ENCODE peak calls at places on chromosomes 12 and 14, in nine cellular contexts. Q is breast epithelium, C is fibroblast of lung, S is astrocyte, L is bronchial epithelial cell, N is WTC11, J is lower lobe of right lung, F is endothelial cell, W is A549. A is an unnamed sample.

GRCh38 chr12:57214398-57214781 is 2.2 kb upstream of the NXPH4 start:
- DNase-seq in J (no peak), F (peak; percentile 71), Q (peak; percentile 46), N (peak; percentile 89), L (peak; percentile 44), W (peak; percentile 91), S (no peak), C (peak; percentile 37), A (peak; percentile 81)

GRCh38 chr14:88168498-88169165 is 154.4 kb downstream of the KCNK10 start:
- DNase-seq in F (peak; percentile 28), C (peak; percentile 6), W (peak; percentile 18), S (no peak), N (peak; percentile 58), L (peak; percentile 39), J (no peak), Q (no peak), A (peak; percentile 33)

GRCh38 chr14:55297611-55298323 is 26.5 kb downstream of the FBXO34 start:
- DNase-seq in W (no peak), Q (peak; percentile 63), L (peak; percentile 82), N (no peak), J (peak; percentile 57), F (no peak), S (no peak), C (no peak), A (no peak)

GRCh38 chr12:82672811-82673495 is 13.8 kb upstream of the TMTC2 start:
- DNase-seq in W (no peak), C (no peak), S (no peak), J (no peak), N (no peak), F (no peak), L (no peak), Q (no peak), A (no peak)

GRCh38 chr14:55583942-55584468 is 4.0 kb downstream of the KTN1 start:
- DNase-seq in Q (no peak), F (no peak), J (no peak), L (no peak), S (no peak), W (no peak), C (no peak), N (no peak), A (no peak)

GRCh38 chr12:77122236-77122635 is 56.9 kb upstream of the E2F7 start:
- DNase-seq in S (peak; percentile 98), W (no peak), C (peak; percentile 99), F (no peak), J (no peak), L (peak; percentile 95), N (no peak), Q (no peak), A (no peak)

GRCh38 chr14:76810953-76811400 is 1.7 kb downstream of the ANGEL1 start:
- DNase-seq in S (peak; percentile 17), J (no peak), Q (no peak), F (peak; percentile 17), L (peak; percentile 32), C (peak; percentile 27), N (no peak), W (peak; percentile 38), A (no peak)

GRCh38 chr14:92323916-92324818 is 1.2 kb downstream of the SLC24A4 start:
- DNase-seq in C (no peak), L (no peak), F (no peak), N (peak; percentile 30), Q (no peak), J (no peak), W (no peak), S (no peak), A (peak; percentile 15)

GRCh38 chr14:105058521-105059034 is 6.7 kb downstream of the GPR132 start:
- DNase-seq in L (no peak), F (no peak), Q (no peak), C (no peak), J (peak; percentile 28), S (no peak), W (no peak), N (no peak), A (no peak)

GRCh38 chr12:116959845-116960514 is 49.2 kb downstream of the FBXW8 start:
- DNase-seq in C (peak; percentile 34), S (peak; percentile 26), L (no peak), Q (no peak), N (no peak), J (no peak), W (no peak), F (no peak), A (no peak)

GRCh38 chr12:1885082-1885596 is 33.3 kb downstream of the CACNA2D4 start:
- DNase-seq in Q (no peak), S (no peak), W (no peak), N (no peak), J (no peak), L (no peak), C (no peak), F (no peak), A (no peak)

GRCh38 chr12:115079760-115080159 is 395.8 kb upstream of the TBX3 start:
- DNase-seq in W (no peak), L (peak; percentile 21), S (peak; percentile 3), J (no peak), Q (no peak), F (no peak), N (no peak), C (peak; percentile 7), A (no peak)

GRCh38 chr12:96502949-96503532 is 13.7 kb downstream of the CFAP54 start:
- DNase-seq in F (no peak), W (no peak), C (no peak), L (no peak), S (no peak), Q (no peak), J (no peak), N (no peak), A (no peak)

GRCh38 chr12:96501908-96502307 is 12.5 kb downstream of the CFAP54 start:
- DNase-seq in F (no peak), N (no peak), W (no peak), L (no peak), S (no peak), C (no peak), J (no peak), Q (no peak), A (no peak)

GRCh38 chr12:96501139-96501741 is 11.9 kb downstream of the CFAP54 start:
- DNase-seq in J (no peak), C (peak; percentile 77), W (peak; percentile 77), L (peak; percentile 92), Q (peak; percentile 41), S (peak; percentile 64), N (no peak), F (peak; percentile 48), A (no peak)

GRCh38 chr12:96502477-96502876 is 13.1 kb downstream of the CFAP54 start:
- DNase-seq in W (no peak), L (peak; percentile 49), S (no peak), C (no peak), N (no peak), F (no peak), Q (no peak), J (no peak), A (no peak)

DNA sequence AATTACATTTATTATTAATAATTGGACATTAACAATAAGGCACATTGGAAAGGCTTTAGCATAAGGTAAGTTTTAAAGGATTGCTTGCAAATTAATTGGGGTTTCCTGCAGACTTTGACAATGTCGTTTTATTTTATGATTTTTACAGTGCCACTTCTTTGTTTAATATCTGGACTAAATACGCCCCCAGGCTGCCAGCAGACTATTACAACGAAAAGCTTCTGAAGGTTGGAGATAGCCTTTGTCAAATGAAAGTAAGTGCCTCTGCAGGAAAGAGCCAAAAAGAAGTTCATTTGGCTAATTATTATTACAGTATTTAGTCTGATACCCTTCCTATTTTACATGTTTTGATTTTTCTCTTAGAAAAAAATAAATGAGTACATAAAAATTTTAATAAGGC is 11.3 kb downstream of the CFAP54 start:
- DNase-seq in C (no peak), F (no peak), J (no peak), S (no peak), N (no peak), W (no peak), Q (no peak), L (no peak), A (no peak)
- TF ChIP-seq CTCF in C (peak; percentile 39), F (no peak), J (no peak), S (no peak), N (no peak), W (no peak), Q (no peak), L (no peak), A (no peak)

DNA sequence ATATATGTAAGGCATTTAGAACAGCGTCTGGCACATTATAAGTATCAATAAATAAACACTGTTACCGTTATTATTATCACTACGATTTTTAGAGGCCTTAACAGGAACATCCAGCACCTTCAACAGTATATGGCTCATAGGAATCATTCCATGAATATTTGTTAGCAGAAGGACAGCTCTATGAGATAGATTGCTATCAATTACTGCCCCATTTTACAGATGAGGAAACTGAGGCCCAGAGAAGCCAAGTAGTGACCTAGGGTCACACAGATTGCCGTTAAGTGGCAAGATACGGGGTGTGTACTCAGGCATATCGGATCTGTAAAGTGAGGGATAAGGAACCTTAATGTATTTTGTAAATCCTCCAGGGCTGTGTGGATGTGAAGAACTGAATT is 510 bp upstream of the PSMD9 start:
- DNase-seq in C (no peak), Q (no peak), J (no peak), S (no peak), W (no peak), L (no peak), N (no peak), F (no peak), A (no peak)
- TF ChIP-seq CTCF in C (no peak), Q (no peak), J (peak; percentile 28), S (no peak), W (no peak), L (no peak), N (no peak), F (no peak), A (no peak)

GRCh38 chr12:66066071-66066928 is 64.2 kb downstream of the LLPH start:
- DNase-seq in N (no peak), C (peak; percentile 82), J (no peak), L (no peak), S (peak; percentile 76), Q (no peak), W (no peak), F (no peak), A (no peak)
- TF ChIP-seq CTCF in N (no peak), C (no peak), J (no peak), L (no peak), S (peak; percentile 16), Q (no peak), W (no peak), F (no peak), A (no peak)

DNA sequence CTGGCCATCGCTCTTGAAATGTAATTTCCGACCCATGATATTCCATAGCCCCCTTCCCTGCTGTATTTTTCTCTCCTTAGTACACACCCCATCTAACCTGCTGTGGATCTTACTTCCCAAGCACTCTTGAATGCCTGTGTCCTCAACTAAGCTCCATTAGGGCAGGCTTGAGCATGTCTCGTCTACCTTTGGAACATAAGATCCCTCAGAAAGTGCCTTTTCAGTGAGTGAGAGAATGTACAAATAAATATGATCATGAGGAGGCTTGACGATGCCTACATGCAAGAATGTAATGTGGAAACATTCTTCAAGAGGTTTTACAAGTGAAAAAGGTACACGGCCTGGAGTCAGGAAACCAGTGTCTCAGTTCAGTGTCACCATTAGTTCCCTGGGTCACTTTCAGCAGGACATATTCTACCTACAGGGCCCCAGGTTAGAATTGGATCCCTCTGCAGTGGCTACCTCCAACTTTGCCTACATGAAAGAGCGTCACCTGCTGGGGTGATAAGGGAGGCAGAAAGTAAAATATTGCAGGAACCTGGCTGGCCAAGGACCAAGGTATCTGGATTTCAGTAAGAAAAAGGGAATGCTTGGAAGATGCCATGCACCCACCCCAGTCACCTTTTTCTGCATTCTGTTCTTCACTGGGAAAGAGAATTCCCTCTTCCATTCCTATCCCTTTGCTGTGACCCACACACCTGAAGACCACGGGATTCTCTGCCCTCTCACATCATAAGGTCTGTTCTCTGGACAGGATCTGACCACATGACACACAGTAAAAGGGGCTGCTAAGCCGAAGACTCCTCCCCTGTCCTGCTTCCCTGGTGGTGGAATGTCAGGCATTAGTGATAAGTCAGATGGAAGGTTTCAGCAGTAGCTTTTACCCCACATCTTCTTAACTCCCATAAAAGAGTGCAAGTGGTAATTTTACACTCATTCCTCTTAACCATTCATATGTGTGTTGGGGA is 24.6 kb upstream of the SERPINA1 start:
- DNase-seq in S (no peak), F (no peak), J (no peak), N (peak; percentile 38), Q (no peak), C (no peak), W (no peak), L (peak; percentile 85), A (no peak)
- TF ChIP-seq CTCF in S (peak; percentile 3), F (no peak), J (peak; percentile 33), N (no peak), Q (no peak), C (peak; percentile 29), W (peak; percentile 7), L (peak; percentile 71), A (no peak)

A was measured in nephron progenitor cell.